ENCODE peak calls at places on chromosomes 3 and 15, in five cellular contexts. D, W, E, X and M are unnamed samples.

GRCh38 chr3:149936812-149937230 is 33.9 kb downstream of the PFN2 start:
- DNase-seq in E (peak; percentile 13), X (no peak), D (peak; percentile 66), W (peak; percentile 54), M (no peak)

GRCh38 chr3:11900844-11901243 is 54.2 kb upstream of the TAMM41 start:
- DNase-seq in W (no peak), E (no peak), X (no peak), D (no peak), M (no peak)

GRCh38 chr3:165643433-165643824 is 193.8 kb downstream of the BCHE start:
- DNase-seq in W (no peak), D (no peak), E (no peak), X (no peak), M (no peak)

GRCh38 chr3:128486692-128487537 is 6.1 kb downstream of the GATA2 start:
- DNase-seq in D (no peak), X (no peak), E (no peak), W (no peak), M (no peak)

GRCh38 chr3:13146643-13147143 is 73.5 kb upstream of the IQSEC1 start:
- DNase-seq in D (no peak), X (no peak), E (no peak), W (no peak), M (no peak)

GRCh38 chr3:13517253-13517977 is 31.5 kb upstream of the FBLN2 start:
- DNase-seq in X (peak; percentile 95), D (no peak), W (no peak), E (no peak), M (no peak)

GRCh38 chr3:120688121-120688520 is 6.1 kb upstream of the HGD start:
- DNase-seq in E (no peak), W (no peak), X (no peak), D (no peak), M (no peak)

GRCh38 chr3:57928511-57928910 is 79.7 kb upstream of the FLNB start:
- DNase-seq in D (no peak), W (no peak), E (no peak), X (no peak), M (no peak)

GRCh38 chr3:99896482-99896881 is 78.8 kb downstream of the CMSS1 start:
- DNase-seq in W (no peak), D (no peak), E (no peak), X (no peak), M (no peak)

GRCh38 chr3:82462977-82463376 is 701.5 kb upstream of the GBE1 start:
- DNase-seq in E (no peak), X (no peak), W (no peak), D (no peak), M (no peak)
- H3K4me3 ChIP-seq in E (no peak overlapping the region), X (no peak overlapping the region), W (no peak overlapping the region), D (no peak overlapping the region), M (no peak overlapping the region)

DNA sequence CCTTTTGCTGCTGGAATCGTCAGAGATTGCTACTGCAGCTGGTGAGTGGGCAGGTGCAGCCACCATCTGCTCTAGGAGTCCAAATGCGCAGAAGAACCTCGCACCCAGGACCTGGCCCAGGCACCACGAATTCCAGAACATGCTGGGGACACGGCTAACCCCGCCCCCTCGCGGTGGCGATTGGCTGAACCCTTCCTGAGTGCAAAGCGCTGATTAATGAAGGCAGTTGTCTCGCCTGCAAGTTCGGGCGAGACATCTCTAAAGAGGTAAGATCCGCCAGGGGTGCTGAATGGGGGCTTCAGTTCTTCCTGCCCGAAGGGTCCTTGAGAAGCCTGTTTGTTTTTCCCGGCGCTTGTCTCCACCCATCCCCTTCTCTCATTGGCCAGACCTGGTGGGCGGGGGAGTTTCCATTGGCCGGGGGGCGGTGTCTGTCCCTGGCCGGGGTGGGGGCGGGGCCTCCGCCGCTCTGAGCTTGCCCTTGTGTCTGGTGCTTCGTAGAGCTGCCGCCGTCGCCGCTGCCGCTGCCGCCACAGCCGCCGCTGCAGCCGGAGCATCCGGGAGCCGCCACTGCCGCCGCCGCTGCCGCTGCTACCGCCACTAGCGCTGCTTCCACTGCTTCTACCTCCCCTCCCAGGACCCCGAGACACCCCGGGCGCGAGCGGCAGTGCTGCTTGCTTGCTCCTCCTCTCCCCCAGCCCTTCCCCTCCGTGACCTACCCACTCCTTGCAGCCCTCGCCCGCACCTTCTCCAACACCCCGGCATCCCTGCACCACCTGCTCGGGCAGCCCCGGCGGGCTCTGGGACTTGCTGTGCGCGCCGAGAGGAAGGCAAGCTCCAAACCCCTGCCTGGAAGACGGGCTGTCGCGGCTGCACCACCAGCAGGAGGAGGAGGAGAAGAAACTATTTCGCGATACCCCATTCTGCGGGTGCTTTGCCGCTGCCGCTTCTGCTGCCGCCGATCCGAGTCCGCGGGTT is at the start of gene CADM2:
- DNase-seq in D (peak; percentile 86), E (peak; percentile 15), W (peak; percentile 43), X (peak; percentile 90), M (peak; percentile 4)
- H3K4me3 ChIP-seq in D (peak within 1 kb of the TSS; percentile 46), E (peak within 1 kb of the TSS; percentile 44), W (peak within 1 kb of the TSS; percentile 28), X (peak within 1 kb of the TSS; percentile 65), M (peak within 1 kb of the TSS; percentile 48)

GRCh38 chr15:75348563-75349350 is 1.9 kb downstream of the NEIL1 start:
- DNase-seq in X (no peak), D (no peak), W (no peak), E (no peak), M (no peak)

GRCh38 chr15:75348034-75348562 is 1.3 kb downstream of the NEIL1 start:
- DNase-seq in D (no peak), X (no peak), E (no peak), W (no peak), M (no peak)

GRCh38 chr15:75350601-75351331 is 3.9 kb downstream of the NEIL1 start:
- DNase-seq in E (no peak), X (no peak), W (no peak), D (no peak), M (no peak)

GRCh38 chr15:75352186-75352585 is 5.3 kb downstream of the NEIL1 start:
- DNase-seq in X (no peak), W (no peak), E (no peak), D (no peak), M (no peak)

GRCh38 chr15:75349851-75350588 is 3.2 kb downstream of the NEIL1 start:
- DNase-seq in D (peak; percentile 91), E (peak; percentile 62), W (no peak), X (no peak), M (no peak)
- H3K4me3 ChIP-seq in D (no peak overlapping the region), E (no peak overlapping the region), W (no peak overlapping the region), X (no peak overlapping the region), M (no peak overlapping the region)

GRCh38 chr15:89016549-89017041 is 71.7 kb upstream of the ABHD2 start:
- DNase-seq in D (no peak), E (no peak), W (no peak), X (no peak), M (no peak)

GRCh38 chr15:89017370-89018066 is 70.7 kb upstream of the ABHD2 start:
- DNase-seq in E (peak; percentile 82), D (peak; percentile 83), X (peak; percentile 89), W (peak; percentile 86), M (peak; percentile 35)

GRCh38 chr15:89019436-89019835 is 68.8 kb upstream of the ABHD2 start:
- DNase-seq in E (no peak), X (no peak), W (no peak), D (no peak), M (no peak)

GRCh38 chr15:89015412-89016097 is 72.7 kb upstream of the ABHD2 start:
- DNase-seq in W (no peak), X (no peak), E (no peak), D (no peak), M (no peak)

GRCh38 chr15:89018235-89018634 is 70.0 kb upstream of the ABHD2 start:
- DNase-seq in D (no peak), W (no peak), E (no peak), X (peak; percentile 75), M (no peak)
- H3K4me3 ChIP-seq in D (no peak overlapping the region), W (no peak overlapping the region), E (no peak overlapping the region), X (no peak overlapping the region), M (no peak overlapping the region)